ENCODE peak calls at places on chromosomes 5 and 9, in ten cellular contexts. D is kidney glomerular epithelial cell, S is HFFc6, M is heart left ventricle, B is DMS79, P is NCI-H1694 treated with DMSO at 0.1 percent for 48 hours, T is HT-29, J is NCI-H2029, E is NCI-H524 treated with DMSO at 0.1 percent for 48 hours, O is NCI-H748 treated with DMSO at 0.1 percent for 48 hours. Z is an unnamed sample.
A peak's percentile ranks its signal among the peaks of the same experiment; 100 is the strongest.

GRCh38 chr9:82148849-82149544 is 160.4 kb downstream of the SPATA31D1 start:
- DNase-seq in D (no peak), S (peak; percentile 82), M (no peak), B (no peak), P (peak; percentile 45), T (peak; percentile 66), J (no peak), E (peak; percentile 8), O (peak; percentile 43), Z (no peak)

GRCh38 chr5:180302256-180302655 is 10.4 kb upstream of the MAPK9 start:
- DNase-seq in D (no peak), S (no peak), M (no peak), B (no peak), P (no peak), T (no peak), J (no peak), E (no peak), O (no peak), Z (no peak)

GRCh38 chr5:124692324-124692723 is 54.1 kb downstream of the ZNF608 start:
- DNase-seq in D (no peak), S (peak; percentile 39), M (no peak), B (no peak), P (no peak), T (no peak), J (no peak), E (no peak), O (no peak), Z (no peak)

GRCh38 chr5:154865466-154866184 is 7.2 kb downstream of the CNOT8 start:
- DNase-seq in D (no peak), S (no peak), M (no peak), B (no peak), P (no peak), T (no peak), J (no peak), E (no peak), O (no peak), Z (no peak)

GRCh38 chr9:15837079-15837679 is 284.3 kb downstream of the CCDC171 start:
- DNase-seq in D (peak; percentile 78), S (peak; percentile 57), M (no peak), B (peak; percentile 22), P (peak; percentile 47), T (peak; percentile 77), J (peak; percentile 29), E (no peak), O (peak; percentile 64), Z (peak; percentile 8)

GRCh38 chr9:137878146-137878941 is 762 bp downstream of the CACNA1B start:
- DNase-seq in D (no peak), S (no peak), M (no peak), B (no peak), P (no peak), T (no peak), J (peak; percentile 42), E (no peak), O (no peak), Z (peak; percentile 66)

GRCh38 chr9:129571298-129572051 is 49.4 kb downstream of the C9orf50 start:
- DNase-seq in D (no peak), S (no peak), M (no peak), B (no peak), P (no peak), T (no peak), J (no peak), E (no peak), O (no peak), Z (no peak)

GRCh38 chr5:9381464-9381863 is 164.4 kb downstream of the SEMA5A start:
- DNase-seq in D (no peak), S (no peak), M (no peak), B (no peak), P (no peak), T (no peak), J (no peak), E (no peak), O (no peak), Z (no peak)

GRCh38 chr9:123225374-123225813 is 43.0 kb downstream of the STRBP start:
- DNase-seq in D (peak; percentile 67), S (peak; percentile 72), M (no peak), B (no peak), P (peak; percentile 39), T (peak; percentile 16), J (no peak), E (no peak), O (no peak), Z (no peak)

GRCh38 chr9:126411225-126411947 is 84.8 kb downstream of the MVB12B start:
- DNase-seq in D (peak; percentile 63), S (no peak), M (no peak), B (peak; percentile 35), P (no peak), T (no peak), J (no peak), E (no peak), O (no peak), Z (no peak)

GRCh38 chr9:132977626-132978450 is 656 bp upstream of the GFI1B start:
- DNase-seq in D (peak; percentile 18), S (peak; percentile 30), M (peak; percentile 45), B (no peak), P (peak; percentile 24), T (peak; percentile 73), J (no peak), E (peak; percentile 52), O (no peak), Z (peak; percentile 56)

GRCh38 chr5:175385691-175386360 is 58.2 kb downstream of the DRD1 start:
- DNase-seq in D (no peak), S (no peak), M (no peak), B (peak; percentile 62), P (no peak), T (peak; percentile 79), J (peak; percentile 96), E (no peak), O (peak; percentile 95), Z (no peak)

GRCh38 chr9:126055386-126055785 is 271.2 kb upstream of the MVB12B start:
- DNase-seq in D (no peak), S (peak; percentile 37), M (no peak), B (no peak), P (no peak), T (peak; percentile 6), J (no peak), E (no peak), O (no peak), Z (no peak)

GRCh38 chr5:82045526-82046267 is 73.9 kb downstream of the ATG10 start:
- DNase-seq in D (peak; percentile 18), S (peak; percentile 37), M (no peak), B (no peak), P (no peak), T (no peak), J (no peak), E (no peak), O (no peak), Z (no peak)

GRCh38 chr9:126907058-126907457 is 7.5 kb upstream of the RALGPS1 start:
- DNase-seq in D (no peak), S (no peak), M (no peak), B (no peak), P (no peak), T (no peak), J (no peak), E (no peak), O (no peak), Z (no peak)

GRCh38 chr5:96180684-96181083 is 219.0 kb upstream of the ELL2 start:
- DNase-seq in D (no peak), S (no peak), M (no peak), B (no peak), P (no peak), T (no peak), J (no peak), E (no peak), O (no peak), Z (no peak)

GRCh38 chr5:172093559-172093958 is 87.1 kb upstream of the FBXW11 start:
- DNase-seq in D (no peak), S (no peak), M (peak; percentile 63), B (no peak), P (no peak), T (no peak), J (no peak), E (no peak), O (no peak), Z (no peak)

GRCh38 chr5:109589983-109590382 is 99.7 kb upstream of the MAN2A1 start:
- DNase-seq in D (no peak), S (no peak), M (no peak), B (no peak), P (peak; percentile 5), T (peak; percentile 5), J (no peak), E (no peak), O (no peak), Z (no peak)

GRCh38 chr5:178434851-178435250 is 155.3 kb downstream of the COL23A1 start:
- DNase-seq in D (no peak), S (no peak), M (peak; percentile 78), B (no peak), P (no peak), T (no peak), J (no peak), E (no peak), O (no peak), Z (no peak)

GRCh38 chr9:14260101-14260500 is 53.8 kb downstream of the NFIB start:
- DNase-seq in D (no peak), S (no peak), M (no peak), B (no peak), P (no peak), T (no peak), J (no peak), E (no peak), O (no peak), Z (no peak)

GRCh38 chr9:137348781-137349470 is 46.9 kb upstream of the NRARP start:
- DNase-seq in D (no peak), S (no peak), M (no peak), B (no peak), P (no peak), T (no peak), J (no peak), E (no peak), O (no peak), Z (no peak)

GRCh38 chr9:75265525-75265972 is 177.2 kb downstream of the OSTF1 start:
- DNase-seq in D (peak; percentile 12), S (peak; percentile 32), M (no peak), B (no peak), P (peak; percentile 5), T (peak; percentile 81), J (peak; percentile 28), E (no peak), O (peak; percentile 34), Z (peak; percentile 3)

GRCh38 chr5:50751064-50751657 is 84.7 kb downstream of the PARP8 start:
- DNase-seq in D (peak; percentile 35), S (peak; percentile 25), M (no peak), B (peak; percentile 10), P (peak; percentile 32), T (peak; percentile 75), J (peak; percentile 48), E (peak; percentile 26), O (peak; percentile 80), Z (no peak)

GRCh38 chr5:151825445-151825844 is 53.7 kb downstream of the G3BP1 start:
- DNase-seq in D (peak; percentile 64), S (peak; percentile 52), M (peak; percentile 44), B (peak; percentile 5), P (peak; percentile 74), T (peak; percentile 79), J (peak; percentile 59), E (peak; percentile 2), O (peak; percentile 68), Z (peak; percentile 62)

GRCh38 chr5:127562252-127562651 is 44.8 kb downstream of the PRRC1 start:
- DNase-seq in D (no peak), S (no peak), M (no peak), B (no peak), P (no peak), T (peak; percentile 39), J (no peak), E (peak; percentile 4), O (no peak), Z (no peak)

GRCh38 chr5:142014911-142015584 is 2.2 kb upstream of the GNPDA1 start:
- DNase-seq in D (peak; percentile 60), S (peak; percentile 61), M (no peak), B (no peak), P (peak; percentile 37), T (peak; percentile 80), J (peak; percentile 42), E (no peak), O (peak; percentile 43), Z (peak; percentile 54)

GRCh38 chr9:18520395-18520794 is 46.4 kb downstream of the ADAMTSL1 start:
- DNase-seq in D (no peak), S (no peak), M (no peak), B (no peak), P (no peak), T (no peak), J (no peak), E (no peak), O (no peak), Z (no peak)

GRCh38 chr5:173577166-173577565 is 39.3 kb downstream of the BOD1 start:
- DNase-seq in D (no peak), S (no peak), M (no peak), B (no peak), P (no peak), T (no peak), J (no peak), E (no peak), O (no peak), Z (no peak)

Z was measured in cerebellum.